ENCODE peak calls at places on chromosomes 11 and 22, in five cellular contexts. J, C, E, A and F are unnamed samples.

GRCh38 chr11:1392111-1392510 is 2.4 kb downstream of the BRSK2 start:
- DNase-seq in J (no peak), C (no peak), E (no peak), A (no peak), F (no peak)

GRCh38 chr11:66363805-66364535 is 7.6 kb downstream of the SLC29A2 start:
- DNase-seq in J (no peak), C (peak; percentile 67), E (no peak), A (peak; percentile 85), F (no peak)

GRCh38 chr22:49306632-49306975 is 521.1 kb downstream of the BRD1 start:
- DNase-seq in J (peak; percentile 18), C (no peak), E (no peak), A (peak; percentile 7), F (no peak)

GRCh38 chr11:819943-820649 is 1.4 kb downstream of the PNPLA2 start:
- DNase-seq in J (peak; percentile 55), C (peak; percentile 97), E (peak; percentile 87), A (peak; percentile 91), F (peak; percentile 85)

GRCh38 chr11:85937838-85938237 is 82.7 kb downstream of the CCDC83 start:
- DNase-seq in J (no peak), C (no peak), E (no peak), A (no peak), F (no peak)

GRCh38 chr22:50698546-50698945 is 25.9 kb downstream of the SHANK3 start:
- DNase-seq in J (no peak), C (no peak), E (no peak), A (no peak), F (no peak)

GRCh38 chr22:40178417-40179409 is 988 bp downstream of the TNRC6B start:
- DNase-seq in J (peak; percentile 44), C (peak; percentile 22), E (no peak), A (peak; percentile 44), F (peak; percentile 60)

GRCh38 chr11:120211522-120212258 is 858 bp downstream of the OAF start:
- DNase-seq in J (no peak), C (no peak), E (no peak), A (no peak), F (peak; percentile 20)

GRCh38 chr22:24471570-24471969 is 23.6 kb upstream of the UPB1 start:
- DNase-seq in J (no peak), C (no peak), E (no peak), A (no peak), F (no peak)

GRCh38 chr22:20130739-20131592 is 638 bp upstream of the ZDHHC8 start:
- DNase-seq in J (peak; percentile 80), C (peak; percentile 79), E (peak; percentile 61), A (peak; percentile 69), F (peak; percentile 68)

GRCh38 chr11:116334596-116334995 is 438.2 kb downstream of the BUD13 start:
- DNase-seq in J (no peak), C (no peak), E (no peak), A (no peak), F (no peak)

GRCh38 chr11:11302565-11302964 is 50.5 kb downstream of the CSNK2A3 start:
- DNase-seq in J (no peak), C (no peak), E (no peak), A (no peak), F (no peak)

GRCh38 chr11:72328366-72329224 is 84.6 kb upstream of the PHOX2A start:
- DNase-seq in J (no peak), C (no peak), E (no peak), A (no peak), F (no peak)

GRCh38 chr11:64571410-64572091 is 19.5 kb upstream of the SLC22A12 start:
- DNase-seq in J (peak; percentile 10), C (no peak), E (no peak), A (no peak), F (no peak)

GRCh38 chr11:111759778-111760407 is 6.3 kb downstream of the PPP2R1B start:
- DNase-seq in J (no peak), C (no peak), E (no peak), A (no peak), F (no peak)

GRCh38 chr22:46619830-46620501 is at the start of gene GRAMD4:
- DNase-seq in J (peak; percentile 51), C (no peak), E (no peak), A (no peak), F (no peak)

GRCh38 chr22:50062509-50063135 is 4.5 kb upstream of the TTLL8 start:
- DNase-seq in J (no peak), C (no peak), E (no peak), A (no peak), F (no peak)

GRCh38 chr11:112212290-112212689 is 13.9 kb upstream of the PTS start:
- DNase-seq in J (no peak), C (no peak), E (no peak), A (no peak), F (no peak)